ENCODE peak calls at places on chromosomes 3 and 15, in nine cellular contexts. One of them, this sample, is unnamed.

GRCh38 chr15:45521596-45522167 is 873 bp downstream of the SLC30A4 start:
- DNase-seq in neural progenitor cell: no peak
- DNase-seq in heart left ventricle: no peak
- DNase-seq in mesendoderm: no peak
- DNase-seq in OCI-LY7: peak; percentile 25
- DNase-seq in Panc1: no peak
- DNase-seq in thoracic aorta: no peak
- DNase-seq in breast epithelium: no peak
- DNase-seq in aorta: no peak
- DNase-seq in this sample: no peak

GRCh38 chr3:64815691-64816225 is 128.0 kb upstream of the ADAMTS9 start:
- DNase-seq in aorta: no peak
- DNase-seq in neural progenitor cell: no peak
- DNase-seq in heart left ventricle: no peak
- DNase-seq in breast epithelium: no peak
- DNase-seq in Panc1: no peak
- DNase-seq in thoracic aorta: no peak
- DNase-seq in mesendoderm: no peak
- DNase-seq in OCI-LY7: no peak
- DNase-seq in this sample: no peak

GRCh38 chr15:52179278-52180195 is 11.7 kb downstream of the GNB5 start:
- DNase-seq in OCI-LY7: peak; percentile 90
- DNase-seq in heart left ventricle: peak; percentile 84
- DNase-seq in aorta: peak; percentile 93
- DNase-seq in Panc1: no peak
- DNase-seq in thoracic aorta: peak; percentile 19
- DNase-seq in breast epithelium: peak; percentile 81
- DNase-seq in mesendoderm: peak; percentile 90
- DNase-seq in neural progenitor cell: peak; percentile 93
- DNase-seq in this sample: peak; percentile 93

GRCh38 chr15:89104172-89104564 is 15.9 kb downstream of the ABHD2 start:
- DNase-seq in OCI-LY7: no peak
- DNase-seq in aorta: no peak
- DNase-seq in thoracic aorta: no peak
- DNase-seq in breast epithelium: no peak
- DNase-seq in Panc1: no peak
- DNase-seq in mesendoderm: no peak
- DNase-seq in heart left ventricle: peak; percentile 34
- DNase-seq in neural progenitor cell: no peak
- DNase-seq in this sample: peak; percentile 48

GRCh38 chr15:27254801-27255200 is 283.8 kb downstream of the GABRG3 start:
- DNase-seq in mesendoderm: no peak
- DNase-seq in aorta: no peak
- DNase-seq in heart left ventricle: no peak
- DNase-seq in breast epithelium: no peak
- DNase-seq in OCI-LY7: no peak
- DNase-seq in Panc1: no peak
- DNase-seq in thoracic aorta: no peak
- DNase-seq in neural progenitor cell: no peak
- DNase-seq in this sample: no peak

GRCh38 chr15:78065284-78065872 is 12.1 kb downstream of the TBC1D2B start:
- DNase-seq in breast epithelium: no peak
- DNase-seq in Panc1: no peak
- DNase-seq in mesendoderm: peak; percentile 65
- DNase-seq in thoracic aorta: no peak
- DNase-seq in heart left ventricle: peak; percentile 42
- DNase-seq in aorta: no peak
- DNase-seq in neural progenitor cell: no peak
- DNase-seq in OCI-LY7: no peak
- DNase-seq in this sample: peak; percentile 72

GRCh38 chr3:13574083-13574797 is 25.3 kb downstream of the FBLN2 start:
- DNase-seq in aorta: peak; percentile 71
- DNase-seq in heart left ventricle: no peak
- DNase-seq in OCI-LY7: no peak
- DNase-seq in breast epithelium: no peak
- DNase-seq in neural progenitor cell: no peak
- DNase-seq in Panc1: no peak
- DNase-seq in mesendoderm: no peak
- DNase-seq in thoracic aorta: no peak
- DNase-seq in this sample: peak; percentile 46

GRCh38 chr15:88788036-88788435 is 15.2 kb upstream of the ACAN start:
- DNase-seq in neural progenitor cell: no peak
- DNase-seq in breast epithelium: no peak
- DNase-seq in OCI-LY7: no peak
- DNase-seq in Panc1: no peak
- DNase-seq in thoracic aorta: no peak
- DNase-seq in aorta: no peak
- DNase-seq in mesendoderm: no peak
- DNase-seq in heart left ventricle: no peak
- DNase-seq in this sample: no peak

GRCh38 chr3:11290743-11291680 is 18.8 kb downstream of the ATG7 start:
- DNase-seq in OCI-LY7: peak; percentile 20
- DNase-seq in aorta: no peak
- DNase-seq in mesendoderm: no peak
- DNase-seq in neural progenitor cell: no peak
- DNase-seq in Panc1: no peak
- DNase-seq in breast epithelium: no peak
- DNase-seq in thoracic aorta: no peak
- DNase-seq in heart left ventricle: no peak
- DNase-seq in this sample: no peak

GRCh38 chr15:29299331-29299730 is 29.7 kb upstream of the NSMCE3 start:
- DNase-seq in OCI-LY7: no peak
- DNase-seq in aorta: no peak
- DNase-seq in neural progenitor cell: no peak
- DNase-seq in Panc1: no peak
- DNase-seq in breast epithelium: no peak
- DNase-seq in heart left ventricle: no peak
- DNase-seq in mesendoderm: no peak
- DNase-seq in thoracic aorta: no peak
- DNase-seq in this sample: no peak

GRCh38 chr3:136093771-136094170 is 102.4 kb downstream of the MSL2 start:
- DNase-seq in heart left ventricle: no peak
- DNase-seq in thoracic aorta: no peak
- DNase-seq in mesendoderm: no peak
- DNase-seq in Panc1: no peak
- DNase-seq in breast epithelium: no peak
- DNase-seq in OCI-LY7: no peak
- DNase-seq in aorta: no peak
- DNase-seq in neural progenitor cell: no peak
- DNase-seq in this sample: no peak

GRCh38 chr3:99562138-99562537 is 76.3 kb upstream of the COL8A1 start:
- DNase-seq in Panc1: no peak
- DNase-seq in mesendoderm: peak; percentile 57
- DNase-seq in neural progenitor cell: peak; percentile 57
- DNase-seq in thoracic aorta: no peak
- DNase-seq in aorta: no peak
- DNase-seq in breast epithelium: no peak
- DNase-seq in heart left ventricle: no peak
- DNase-seq in OCI-LY7: no peak
- DNase-seq in this sample: no peak

GRCh38 chr3:46924921-46925584 is 47.5 kb downstream of the PTH1R start:
- DNase-seq in neural progenitor cell: no peak
- DNase-seq in thoracic aorta: no peak
- DNase-seq in mesendoderm: no peak
- DNase-seq in aorta: peak; percentile 55
- DNase-seq in OCI-LY7: no peak
- DNase-seq in Panc1: no peak
- DNase-seq in breast epithelium: no peak
- DNase-seq in heart left ventricle: no peak
- DNase-seq in this sample: no peak

GRCh38 chr15:34650177-34650576 is 66.7 kb upstream of the GOLGA8B start:
- DNase-seq in Panc1: no peak
- DNase-seq in breast epithelium: no peak
- DNase-seq in neural progenitor cell: no peak
- DNase-seq in thoracic aorta: no peak
- DNase-seq in heart left ventricle: no peak
- DNase-seq in mesendoderm: no peak
- DNase-seq in aorta: no peak
- DNase-seq in OCI-LY7: no peak
- DNase-seq in this sample: no peak

GRCh38 chr3:58414538-58415197 is 19.0 kb downstream of the PDHB start:
- DNase-seq in aorta: no peak
- DNase-seq in neural progenitor cell: peak; percentile 45
- DNase-seq in heart left ventricle: peak; percentile 44
- DNase-seq in thoracic aorta: no peak
- DNase-seq in OCI-LY7: peak; percentile 76
- DNase-seq in mesendoderm: peak; percentile 73
- DNase-seq in breast epithelium: no peak
- DNase-seq in Panc1: no peak
- DNase-seq in this sample: peak; percentile 62

GRCh38 chr15:46312133-46312740 is 677.4 kb downstream of the SQOR start:
- DNase-seq in aorta: peak; percentile 82
- DNase-seq in heart left ventricle: peak; percentile 60
- DNase-seq in OCI-LY7: peak; percentile 69
- DNase-seq in mesendoderm: peak; percentile 84
- DNase-seq in Panc1: peak; percentile 36
- DNase-seq in breast epithelium: peak; percentile 60
- DNase-seq in neural progenitor cell: peak; percentile 86
- DNase-seq in thoracic aorta: peak; percentile 11
- DNase-seq in this sample: peak; percentile 72

GRCh38 chr3:10015476-10015904 is 10.7 kb upstream of the FANCD2 start:
- DNase-seq in heart left ventricle: peak; percentile 87
- DNase-seq in Panc1: no peak
- DNase-seq in thoracic aorta: peak; percentile 64
- DNase-seq in OCI-LY7: no peak
- DNase-seq in aorta: peak; percentile 92
- DNase-seq in mesendoderm: no peak
- DNase-seq in neural progenitor cell: no peak
- DNase-seq in breast epithelium: peak; percentile 91
- DNase-seq in this sample: peak; percentile 93

DNA sequence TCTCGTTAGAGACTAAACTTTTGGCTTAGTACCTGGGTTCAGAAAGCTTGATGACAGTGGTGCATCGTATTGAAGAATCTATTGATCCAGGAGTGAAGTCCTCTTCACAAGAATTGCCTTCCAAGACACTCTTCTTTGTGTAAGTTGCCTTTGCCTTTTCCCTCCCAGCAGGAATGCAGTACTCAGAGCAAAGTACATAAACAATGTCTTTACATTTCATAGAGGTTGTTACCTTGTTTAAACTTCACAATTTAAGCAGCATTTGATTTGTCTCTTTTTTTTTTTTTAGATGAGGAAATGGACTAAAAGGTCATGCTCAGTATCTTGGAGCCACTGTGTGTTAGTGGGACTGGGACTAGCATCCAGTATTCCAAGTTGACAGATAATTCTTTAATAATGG is 9.9 kb downstream of the RAB7A start:
- DNase-seq in mesendoderm: no peak
- DNase-seq in neural progenitor cell: no peak
- DNase-seq in OCI-LY7: no peak
- DNase-seq in Panc1: no peak
- DNase-seq in thoracic aorta: no peak
- DNase-seq in breast epithelium: no peak
- DNase-seq in heart left ventricle: no peak
- DNase-seq in aorta: no peak
- DNase-seq in this sample: no peak
- H3K4me1 ChIP-seq in mesendoderm: no peaks in the 10 kb centered on the region
- H3K4me1 ChIP-seq in neural progenitor cell: peaks cover 7% of the 10 kb centered on the region
- H3K4me1 ChIP-seq in OCI-LY7: no peaks in the 10 kb centered on the region
- H3K4me1 ChIP-seq in Panc1: peaks cover 23% of the 10 kb centered on the region
- H3K4me1 ChIP-seq in thoracic aorta: peaks cover 11% of the 10 kb centered on the region
- H3K4me1 ChIP-seq in breast epithelium: peaks cover 2% of the 10 kb centered on the region
- H3K4me1 ChIP-seq in heart left ventricle: peaks cover 61% of the 10 kb centered on the region
- H3K4me1 ChIP-seq in aorta: peaks cover 3% of the 10 kb centered on the region
- H3K4me1 ChIP-seq in this sample: peaks cover 11% of the 10 kb centered on the region

DNA sequence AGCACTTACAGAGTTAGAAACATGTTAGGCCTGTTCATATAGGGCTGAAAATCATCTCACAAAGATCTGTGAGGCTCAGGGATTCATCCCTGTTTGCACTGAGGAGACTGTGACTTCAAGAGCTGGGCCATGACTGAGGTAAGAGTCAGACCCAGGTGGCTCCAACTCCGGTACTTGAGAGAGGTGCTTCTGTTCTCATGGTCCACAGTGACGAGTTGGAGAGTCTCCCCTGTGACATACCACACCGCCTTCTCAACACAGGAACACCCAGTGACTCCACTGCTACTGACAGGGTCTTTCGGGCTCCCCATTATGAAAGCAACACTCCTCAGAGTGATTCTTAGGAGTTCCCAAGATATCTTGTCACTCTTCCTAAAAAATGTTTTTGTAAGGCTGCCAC is 27.4 kb downstream of the FSTL1 start:
- DNase-seq in aorta: no peak
- DNase-seq in thoracic aorta: no peak
- DNase-seq in OCI-LY7: no peak
- DNase-seq in neural progenitor cell: no peak
- DNase-seq in breast epithelium: no peak
- DNase-seq in heart left ventricle: no peak
- DNase-seq in Panc1: no peak
- DNase-seq in mesendoderm: no peak
- DNase-seq in this sample: no peak
- H3K27ac ChIP-seq in aorta: peak overlapping the region; percentile 73
- H3K27ac ChIP-seq in thoracic aorta: peak overlapping the region; percentile 73
- H3K27ac ChIP-seq in OCI-LY7: no peak overlapping the region
- H3K27ac ChIP-seq in neural progenitor cell: no peak overlapping the region
- H3K27ac ChIP-seq in breast epithelium: peak overlapping the region; percentile 46
- H3K27ac ChIP-seq in heart left ventricle: peak overlapping the region; percentile 77
- H3K27ac ChIP-seq in Panc1: no peak overlapping the region
- H3K27ac ChIP-seq in mesendoderm: no peak overlapping the region
- H3K27ac ChIP-seq in this sample: peak overlapping the region; percentile 95

DNA sequence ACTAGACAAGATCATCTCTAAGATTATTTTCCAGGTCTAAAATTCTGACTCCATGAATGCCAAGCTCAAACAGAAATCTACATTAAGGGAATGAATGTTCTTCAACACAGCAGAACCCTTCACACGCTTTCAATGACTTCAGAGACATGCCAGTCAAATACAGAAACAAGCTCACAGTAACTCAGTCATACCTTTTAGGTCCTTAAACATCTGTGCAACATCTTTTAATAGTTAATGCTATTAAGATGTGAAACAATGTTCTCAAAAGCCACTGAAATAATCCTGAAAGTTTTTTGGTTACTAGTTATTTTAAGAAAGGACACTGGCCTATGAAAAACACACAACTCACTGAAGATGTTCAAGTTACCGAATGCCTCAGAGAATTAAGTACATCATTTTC is 2.5 kb downstream of the DLG1 start:
- DNase-seq in mesendoderm: no peak
- DNase-seq in neural progenitor cell: no peak
- DNase-seq in thoracic aorta: no peak
- DNase-seq in breast epithelium: no peak
- DNase-seq in aorta: no peak
- DNase-seq in OCI-LY7: no peak
- DNase-seq in heart left ventricle: no peak
- DNase-seq in Panc1: no peak
- DNase-seq in this sample: no peak
- H3K4me1 ChIP-seq in mesendoderm: peaks cover 5% of the 10 kb centered on the region
- H3K4me1 ChIP-seq in neural progenitor cell: peaks cover 34% of the 10 kb centered on the region
- H3K4me1 ChIP-seq in thoracic aorta: peaks cover 6% of the 10 kb centered on the region
- H3K4me1 ChIP-seq in breast epithelium: no peaks in the 10 kb centered on the region
- H3K4me1 ChIP-seq in aorta: no peaks in the 10 kb centered on the region
- H3K4me1 ChIP-seq in OCI-LY7: peaks cover 36% of the 10 kb centered on the region
- H3K4me1 ChIP-seq in heart left ventricle: peaks cover 41% of the 10 kb centered on the region
- H3K4me1 ChIP-seq in Panc1: peaks cover 20% of the 10 kb centered on the region
- H3K4me1 ChIP-seq in this sample: no peaks in the 10 kb centered on the region

DNA sequence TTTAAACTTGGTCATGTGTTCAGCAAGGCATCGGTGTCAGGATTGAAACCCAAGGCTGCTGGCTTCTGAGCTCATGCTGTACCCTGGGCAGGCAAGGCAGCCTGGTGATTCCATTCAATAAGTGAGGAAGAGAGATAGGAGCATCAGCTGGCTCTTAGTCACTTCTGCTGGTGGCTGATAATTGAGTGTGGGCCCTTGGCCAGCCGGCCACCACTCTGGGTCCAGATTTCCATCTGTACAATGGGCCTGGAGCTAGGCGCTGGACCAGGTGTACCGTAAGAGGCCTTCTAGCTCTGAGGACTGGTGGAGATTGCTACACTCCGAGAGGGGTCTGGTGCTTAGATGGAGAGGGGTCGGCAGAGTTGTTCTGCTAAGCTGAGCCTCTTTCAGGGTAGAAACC is 4.3 kb downstream of the CD276 start:
- DNase-seq in mesendoderm: no peak
- DNase-seq in thoracic aorta: no peak
- DNase-seq in heart left ventricle: no peak
- DNase-seq in OCI-LY7: no peak
- DNase-seq in Panc1: no peak
- DNase-seq in breast epithelium: no peak
- DNase-seq in neural progenitor cell: no peak
- DNase-seq in aorta: no peak
- DNase-seq in this sample: no peak
- H3K27ac ChIP-seq in mesendoderm: no peak overlapping the region
- H3K27ac ChIP-seq in thoracic aorta: no peak overlapping the region
- H3K27ac ChIP-seq in heart left ventricle: no peak overlapping the region
- H3K27ac ChIP-seq in OCI-LY7: no peak overlapping the region
- H3K27ac ChIP-seq in Panc1: no peak overlapping the region
- H3K27ac ChIP-seq in breast epithelium: peak overlapping the region; percentile 87
- H3K27ac ChIP-seq in neural progenitor cell: no peak overlapping the region
- H3K27ac ChIP-seq in aorta: no peak overlapping the region
- H3K27ac ChIP-seq in this sample: peak overlapping the region; percentile 31